ENCODE peak calls at places on chromosomes 4 and X, in six cellular contexts. H is activated CD4-positive, CD25-positive, alpha-beta regulatory T cell; W is activated T-helper 1 cell treated with anti-CD3 and anti-CD28 coated beads, Interleukin-2, amount 50 U/mL, for 16 hours; Q is GM10248; A is activated B cell treated with CpG ODN at 0.5 μM for 24 hours; J is fibroblast of villous mesenchyme. U is an unnamed sample.

GRCh38 chrX:101287402-101287801 is 3.7 kb downstream of the TAF7L start:
- DNase-seq in H (no peak), Q (peak), W (no peak), A (no peak), J (peak), U (no peak)

GRCh38 chrX:9683350-9683749 is 82.3 kb downstream of the GPR143 start:
- DNase-seq in Q (no peak), J (no peak), A (no peak), H (no peak), W (no peak), U (no peak)

GRCh38 chr4:3747582-3747906 is 18.6 kb upstream of the ADRA2C start:
- DNase-seq in W (no peak), J (no peak), H (no peak), A (no peak), Q (no peak), U (no peak)

GRCh38 chr4:26782830-26783202 is 77.8 kb upstream of the STIM2 start:
- DNase-seq in A (no peak), H (no peak), J (no peak), Q (no peak), W (no peak), U (no peak)

GRCh38 chr4:33996075-33996718 is 2248.1 kb downstream of the ARAP2 start:
- DNase-seq in A (no peak), Q (no peak), J (no peak), W (no peak), H (no peak), U (no peak)

GRCh38 chr4:73086095-73086869 is 16.8 kb upstream of the COX18 start:
- DNase-seq in H (no peak), A (no peak), J (peak), Q (no peak), W (no peak), U (no peak)

GRCh38 chr4:184635381-184635780 is 13.9 kb downstream of the CASP3 start:
- DNase-seq in H (no peak), A (no peak), Q (no peak), J (no peak), W (no peak), U (no peak)

GRCh38 chr4:182245541-182246245 is 2.5 kb downstream of the TENM3 start:
- DNase-seq in Q (no peak), H (no peak), A (no peak), J (no peak), W (no peak), U (no peak)

GRCh38 chrX:138745215-138745614 is 33.7 kb upstream of the FGF13 start:
- DNase-seq in W (no peak), Q (peak), H (no peak), A (no peak), J (peak), U (peak)

GRCh38 chr4:30722916-30723270 is 2.7 kb downstream of the PCDH7 start:
- DNase-seq in H (no peak), J (no peak), Q (no peak), A (no peak), W (no peak), U (no peak)

GRCh38 chr4:91226838-91227237 is 1076.9 kb upstream of the GRID2 start:
- DNase-seq in H (no peak), W (no peak), A (no peak), Q (no peak), J (no peak), U (no peak)

GRCh38 chr4:139275281-139275735 is 4.7 kb downstream of the MGARP start:
- DNase-seq in W (no peak), H (no peak), Q (no peak), J (no peak), A (no peak), U (no peak)

GRCh38 chr4:39181520-39181904 is 817 bp upstream of the WDR19 start:
- DNase-seq in J (no peak), Q (no peak), H (no peak), W (no peak), A (no peak), U (no peak)

GRCh38 chr4:213971-214370 is 89.7 kb downstream of the ZNF718 start:
- DNase-seq in A (no peak), Q (no peak), W (no peak), J (no peak), H (no peak), U (no peak)

GRCh38 chr4:152909901-152910300 is 26.2 kb upstream of the FHDC1 start:
- DNase-seq in A (no peak), H (no peak), J (no peak), Q (no peak), W (no peak), U (no peak)

GRCh38 chrX:44569122-44569521 is 26.5 kb upstream of the FUNDC1 start:
- DNase-seq in A (no peak), Q (no peak), J (peak), H (no peak), W (no peak), U (no peak)

GRCh38 chr4:38993683-38994082 is 38.5 kb downstream of the TMEM156 start:
- DNase-seq in Q (no peak), J (no peak), A (no peak), W (no peak), H (no peak), U (no peak)

GRCh38 chr4:79528241-79528706 is 120.2 kb upstream of the GK2 start:
- DNase-seq in W (no peak), Q (no peak), A (no peak), J (peak), H (no peak), U (no peak)

GRCh38 chr4:76744253-76744921 is 153.6 kb downstream of the SOWAHB start:
- DNase-seq in W (no peak), J (no peak), Q (no peak), A (no peak), H (no peak), U (no peak)

GRCh38 chr4:55635760-55636621 is at the start of gene NMU:
- DNase-seq in W (no peak), J (no peak), Q (peak), H (no peak), A (peak), U (no peak)

GRCh38 chr4:174714393-174715211 is 114.4 kb downstream of the GLRA3 start:
- DNase-seq in A (no peak), H (no peak), W (no peak), Q (peak), J (peak), U (peak)

GRCh38 chrX:17549005-17549685 is 174.1 kb downstream of the NHS start:
- DNase-seq in Q (no peak), H (no peak), A (no peak), W (no peak), J (no peak), U (no peak)

GRCh38 chr4:57373971-57374370 is 263.8 kb upstream of the IGFBP7 start:
- DNase-seq in Q (no peak), J (no peak), H (no peak), A (no peak), W (no peak), U (no peak)

GRCh38 chr4:87309625-87310024 is 13.1 kb downstream of the HSD17B13 start:
- DNase-seq in J (no peak), Q (no peak), W (no peak), H (no peak), A (no peak), U (no peak)

GRCh38 chrX:112545051-112545450 is 134.7 kb downstream of the LHFPL1 start:
- DNase-seq in W (no peak), Q (no peak), H (no peak), A (no peak), J (no peak), U (no peak)

GRCh38 chrX:23779025-23779424 is 3.9 kb upstream of the SAT1 start:
- DNase-seq in Q (no peak), A (no peak), J (peak), H (no peak), W (no peak), U (no peak)

GRCh38 chrX:102516314-102516936 is at the start of gene TMSB15A:
- DNase-seq in Q (peak), H (peak), A (peak), W (peak), J (peak), U (peak)

GRCh38 chr4:122787940-122788339 is 38.7 kb upstream of the FGF2 start:
- DNase-seq in Q (no peak), J (no peak), W (no peak), H (no peak), A (no peak), U (no peak)

GRCh38 chr4:120215350-120215749 is 148.7 kb upstream of the MAD2L1 start:
- DNase-seq in Q (no peak), W (no peak), H (no peak), A (no peak), J (peak), U (no peak)

GRCh38 chrX:139211568-139212182 is 318.9 kb upstream of the F9 start:
- DNase-seq in A (no peak), Q (no peak), J (no peak), W (no peak), H (no peak), U (no peak)

GRCh38 chrX:131802836-131803626 is 220.1 kb upstream of the STK26 start:
- DNase-seq in H (peak), J (peak), Q (peak), W (no peak), A (no peak), U (peak)

GRCh38 chr4:112325522-112325921 is 28.4 kb downstream of the ALPK1 start:
- DNase-seq in A (no peak), W (no peak), Q (no peak), H (no peak), J (no peak), U (no peak)

GRCh38 chrX:134801267-134801666 is 143.0 kb upstream of the PLAC1 start:
- DNase-seq in Q (no peak), J (no peak), A (no peak), H (no peak), W (no peak), U (no peak)

GRCh38 chr4:8585721-8586161 is 5.5 kb downstream of the GPR78 start:
- DNase-seq in H (no peak), W (no peak), J (no peak), Q (no peak), A (no peak), U (no peak)

U was measured in GM12892.